ENCODE peak calls at places on chromosomes 7 and 10, in eight cellular contexts. One of them, this sample, is unnamed.
A peak's percentile ranks its signal among the peaks of the same experiment; 100 is the strongest.

GRCh38 chr7:42237162-42237821 is at the start of gene GLI3:
- DNase-seq in astrocyte of the spinal cord: peak; percentile 94
- DNase-seq in endothelial cell: peak; percentile 82
- DNase-seq in kidney: peak; percentile 96
- DNase-seq in T follicular helper cell: no peak
- DNase-seq in NCI-H345: peak; percentile 15
- DNase-seq in activated T-cell treated with anti-CD3 and anti-CD28 coated beads, Interleukin-2, amount 50 U/mL, for 4 hours: no peak
- DNase-seq in NCI-H2029: no peak
- DNase-seq in this sample: peak; percentile 70

GRCh38 chr7:105972276-105972675 is 9.2 kb downstream of the CDHR3 start:
- DNase-seq in astrocyte of the spinal cord: no peak
- DNase-seq in endothelial cell: no peak
- DNase-seq in kidney: no peak
- DNase-seq in T follicular helper cell: no peak
- DNase-seq in NCI-H345: no peak
- DNase-seq in activated T-cell treated with anti-CD3 and anti-CD28 coated beads, Interleukin-2, amount 50 U/mL, for 4 hours: no peak
- DNase-seq in NCI-H2029: no peak
- DNase-seq in this sample: no peak

GRCh38 chr10:132408367-132408781 is 11.4 kb downstream of the PWWP2B start:
- DNase-seq in astrocyte of the spinal cord: no peak
- DNase-seq in endothelial cell: no peak
- DNase-seq in kidney: peak; percentile 84
- DNase-seq in T follicular helper cell: no peak
- DNase-seq in NCI-H345: no peak
- DNase-seq in activated T-cell treated with anti-CD3 and anti-CD28 coated beads, Interleukin-2, amount 50 U/mL, for 4 hours: no peak
- DNase-seq in NCI-H2029: no peak
- DNase-seq in this sample: no peak

GRCh38 chr7:131431289-131431688 is 103.6 kb downstream of the MKLN1 start:
- DNase-seq in astrocyte of the spinal cord: peak; percentile 77
- DNase-seq in endothelial cell: no peak
- DNase-seq in kidney: no peak
- DNase-seq in T follicular helper cell: no peak
- DNase-seq in NCI-H345: peak; percentile 83
- DNase-seq in activated T-cell treated with anti-CD3 and anti-CD28 coated beads, Interleukin-2, amount 50 U/mL, for 4 hours: no peak
- DNase-seq in NCI-H2029: peak; percentile 90
- DNase-seq in this sample: peak; percentile 89

GRCh38 chr10:10956681-10957225 is 60.9 kb upstream of the CELF2 start:
- DNase-seq in astrocyte of the spinal cord: no peak
- DNase-seq in endothelial cell: no peak
- DNase-seq in kidney: no peak
- DNase-seq in T follicular helper cell: no peak
- DNase-seq in NCI-H345: no peak
- DNase-seq in activated T-cell treated with anti-CD3 and anti-CD28 coated beads, Interleukin-2, amount 50 U/mL, for 4 hours: no peak
- DNase-seq in NCI-H2029: no peak
- DNase-seq in this sample: no peak

GRCh38 chr7:42093361-42093905 is 143.6 kb downstream of the GLI3 start:
- DNase-seq in astrocyte of the spinal cord: no peak
- DNase-seq in endothelial cell: no peak
- DNase-seq in kidney: no peak
- DNase-seq in T follicular helper cell: no peak
- DNase-seq in NCI-H345: no peak
- DNase-seq in activated T-cell treated with anti-CD3 and anti-CD28 coated beads, Interleukin-2, amount 50 U/mL, for 4 hours: no peak
- DNase-seq in NCI-H2029: no peak
- DNase-seq in this sample: no peak

GRCh38 chr10:944034-944831 is 12.7 kb upstream of the LARP4B start:
- DNase-seq in astrocyte of the spinal cord: peak; percentile 21
- DNase-seq in endothelial cell: no peak
- DNase-seq in kidney: peak; percentile 84
- DNase-seq in T follicular helper cell: no peak
- DNase-seq in NCI-H345: no peak
- DNase-seq in activated T-cell treated with anti-CD3 and anti-CD28 coated beads, Interleukin-2, amount 50 U/mL, for 4 hours: peak; percentile 47
- DNase-seq in NCI-H2029: no peak
- DNase-seq in this sample: peak; percentile 50

GRCh38 chr7:156668130-156668741 is 27.7 kb downstream of the RNF32 start:
- DNase-seq in astrocyte of the spinal cord: no peak
- DNase-seq in endothelial cell: no peak
- DNase-seq in kidney: no peak
- DNase-seq in T follicular helper cell: no peak
- DNase-seq in NCI-H345: no peak
- DNase-seq in activated T-cell treated with anti-CD3 and anti-CD28 coated beads, Interleukin-2, amount 50 U/mL, for 4 hours: no peak
- DNase-seq in NCI-H2029: no peak
- DNase-seq in this sample: no peak

GRCh38 chr7:64951250-64951848 is 39.5 kb downstream of the ZNF117 start:
- DNase-seq in astrocyte of the spinal cord: peak; percentile 54
- DNase-seq in endothelial cell: no peak
- DNase-seq in kidney: no peak
- DNase-seq in T follicular helper cell: no peak
- DNase-seq in NCI-H345: peak; percentile 58
- DNase-seq in activated T-cell treated with anti-CD3 and anti-CD28 coated beads, Interleukin-2, amount 50 U/mL, for 4 hours: no peak
- DNase-seq in NCI-H2029: peak; percentile 43
- DNase-seq in this sample: no peak

GRCh38 chr10:3773465-3774017 is 11.5 kb downstream of the KLF6 start:
- DNase-seq in astrocyte of the spinal cord: no peak
- DNase-seq in endothelial cell: no peak
- DNase-seq in kidney: no peak
- DNase-seq in T follicular helper cell: no peak
- DNase-seq in NCI-H345: no peak
- DNase-seq in activated T-cell treated with anti-CD3 and anti-CD28 coated beads, Interleukin-2, amount 50 U/mL, for 4 hours: no peak
- DNase-seq in NCI-H2029: no peak
- DNase-seq in this sample: no peak

GRCh38 chr7:155312108-155312507 is 14.4 kb downstream of the INSIG1 start:
- DNase-seq in astrocyte of the spinal cord: no peak
- DNase-seq in endothelial cell: no peak
- DNase-seq in kidney: no peak
- DNase-seq in T follicular helper cell: no peak
- DNase-seq in NCI-H345: no peak
- DNase-seq in activated T-cell treated with anti-CD3 and anti-CD28 coated beads, Interleukin-2, amount 50 U/mL, for 4 hours: no peak
- DNase-seq in NCI-H2029: no peak
- DNase-seq in this sample: no peak

GRCh38 chr10:77643795-77644468 is 6.3 kb upstream of the KCNMA1 start:
- DNase-seq in astrocyte of the spinal cord: peak; percentile 68
- DNase-seq in endothelial cell: peak; percentile 38
- DNase-seq in kidney: no peak
- DNase-seq in T follicular helper cell: no peak
- DNase-seq in NCI-H345: no peak
- DNase-seq in activated T-cell treated with anti-CD3 and anti-CD28 coated beads, Interleukin-2, amount 50 U/mL, for 4 hours: no peak
- DNase-seq in NCI-H2029: peak; percentile 4
- DNase-seq in this sample: no peak

GRCh38 chr7:44754802-44755697 is 6.4 kb downstream of the ZMIZ2 start:
- DNase-seq in astrocyte of the spinal cord: no peak
- DNase-seq in endothelial cell: no peak
- DNase-seq in kidney: no peak
- DNase-seq in T follicular helper cell: no peak
- DNase-seq in NCI-H345: no peak
- DNase-seq in activated T-cell treated with anti-CD3 and anti-CD28 coated beads, Interleukin-2, amount 50 U/mL, for 4 hours: no peak
- DNase-seq in NCI-H2029: no peak
- DNase-seq in this sample: no peak

GRCh38 chr7:148277042-148277660 is 313.4 kb upstream of the C7orf33 start:
- DNase-seq in astrocyte of the spinal cord: no peak
- DNase-seq in endothelial cell: no peak
- DNase-seq in kidney: no peak
- DNase-seq in T follicular helper cell: no peak
- DNase-seq in NCI-H345: peak; percentile 69
- DNase-seq in activated T-cell treated with anti-CD3 and anti-CD28 coated beads, Interleukin-2, amount 50 U/mL, for 4 hours: no peak
- DNase-seq in NCI-H2029: no peak
- DNase-seq in this sample: no peak

GRCh38 chr10:79936625-79937255 is 12.2 kb downstream of the SFTPD start:
- DNase-seq in astrocyte of the spinal cord: no peak
- DNase-seq in endothelial cell: peak; percentile 1
- DNase-seq in kidney: no peak
- DNase-seq in T follicular helper cell: no peak
- DNase-seq in NCI-H345: no peak
- DNase-seq in activated T-cell treated with anti-CD3 and anti-CD28 coated beads, Interleukin-2, amount 50 U/mL, for 4 hours: no peak
- DNase-seq in NCI-H2029: no peak
- DNase-seq in this sample: no peak